ENCODE peak calls at places on chromosomes 13 and 19, in five cellular contexts. One of them, this sample, is unnamed.
A peak's percentile ranks its signal among the peaks of the same experiment; 100 is the strongest.

GRCh38 chr19:55696301-55697068 is 21.5 kb downstream of the EPN1 start:
- DNase-seq in ovary: peak; percentile 14
- DNase-seq in HCT116: no peak
- DNase-seq in tibial nerve: no peak
- DNase-seq in HepG2: no peak
- DNase-seq in this sample: no peak

GRCh38 chr13:24307211-24308067 is 1.9 kb upstream of the C1QTNF9 start:
- DNase-seq in ovary: no peak
- DNase-seq in HCT116: no peak
- DNase-seq in tibial nerve: no peak
- DNase-seq in HepG2: peak; percentile 17
- DNase-seq in this sample: no peak

GRCh38 chr19:2327773-2328400 is 499 bp downstream of the LSM7 start:
- DNase-seq in ovary: no peak
- DNase-seq in HCT116: peak; percentile 61
- DNase-seq in tibial nerve: no peak
- DNase-seq in HepG2: peak; percentile 32
- DNase-seq in this sample: no peak

GRCh38 chr13:112833551-112834257 is 135.3 kb upstream of the MCF2L start:
- DNase-seq in ovary: no peak
- DNase-seq in HCT116: no peak
- DNase-seq in tibial nerve: no peak
- DNase-seq in HepG2: no peak
- DNase-seq in this sample: no peak

GRCh38 chr19:5935473-5936307 is 21.6 kb downstream of the CAPS start:
- DNase-seq in ovary: no peak
- DNase-seq in HCT116: no peak
- DNase-seq in tibial nerve: no peak
- DNase-seq in HepG2: no peak
- DNase-seq in this sample: no peak

GRCh38 chr13:42275098-42275471 is 3.1 kb downstream of the AKAP11 start:
- DNase-seq in ovary: no peak
- DNase-seq in HCT116: no peak
- DNase-seq in tibial nerve: no peak
- DNase-seq in HepG2: no peak
- DNase-seq in this sample: no peak

GRCh38 chr19:17240062-17240854 is 5.5 kb downstream of the NR2F6 start:
- DNase-seq in ovary: no peak
- DNase-seq in HCT116: no peak
- DNase-seq in tibial nerve: no peak
- DNase-seq in HepG2: peak; percentile 60
- DNase-seq in this sample: no peak

GRCh38 chr19:27714857-27715256 is 1498.1 kb downstream of the UQCRFS1 start:
- DNase-seq in ovary: no peak
- DNase-seq in HCT116: no peak
- DNase-seq in tibial nerve: no peak
- DNase-seq in HepG2: no peak
- DNase-seq in this sample: no peak

GRCh38 chr13:21344662-21345176 is 114.4 kb downstream of the ZDHHC20 start:
- DNase-seq in ovary: no peak
- DNase-seq in HCT116: no peak
- DNase-seq in tibial nerve: no peak
- DNase-seq in HepG2: no peak
- DNase-seq in this sample: no peak

GRCh38 chr19:29365836-29366417 is 153.0 kb upstream of the UQCRFS1 start:
- DNase-seq in ovary: no peak
- DNase-seq in HCT116: no peak
- DNase-seq in tibial nerve: no peak
- DNase-seq in HepG2: no peak
- DNase-seq in this sample: no peak

GRCh38 chr19:45175663-45176345 is 2.2 kb downstream of the TRAPPC6A start:
- DNase-seq in ovary: no peak
- DNase-seq in HCT116: no peak
- DNase-seq in tibial nerve: no peak
- DNase-seq in HepG2: no peak
- DNase-seq in this sample: no peak

GRCh38 chr13:60463787-60464186 is 66.8 kb downstream of the TDRD3 start:
- DNase-seq in ovary: no peak
- DNase-seq in HCT116: no peak
- DNase-seq in tibial nerve: no peak
- DNase-seq in HepG2: no peak
- DNase-seq in this sample: no peak

GRCh38 chr19:46124638-46125115 is at the start of gene IGFL3:
- DNase-seq in ovary: no peak
- DNase-seq in HCT116: no peak
- DNase-seq in tibial nerve: no peak
- DNase-seq in HepG2: no peak
- DNase-seq in this sample: no peak

GRCh38 chr13:32247887-32248286 is 67.3 kb downstream of the ZAR1L start:
- DNase-seq in ovary: no peak
- DNase-seq in HCT116: no peak
- DNase-seq in tibial nerve: no peak
- DNase-seq in HepG2: no peak
- DNase-seq in this sample: no peak

GRCh38 chr19:35963514-35963913 is 27.3 kb downstream of the LRFN3 start:
- DNase-seq in ovary: no peak
- DNase-seq in HCT116: no peak
- DNase-seq in tibial nerve: no peak
- DNase-seq in HepG2: peak; percentile 34
- DNase-seq in this sample: no peak

GRCh38 chr19:49997709-49998108 is 27.5 kb downstream of the VRK3 start:
- DNase-seq in ovary: no peak
- DNase-seq in HCT116: peak; percentile 49
- DNase-seq in tibial nerve: no peak
- DNase-seq in HepG2: peak; percentile 56
- DNase-seq in this sample: no peak

GRCh38 chr13:99605417-99606321 is 104.4 kb downstream of the TM9SF2 start:
- DNase-seq in ovary: peak; percentile 32
- DNase-seq in HCT116: peak; percentile 16
- DNase-seq in tibial nerve: no peak
- DNase-seq in HepG2: peak; percentile 78
- DNase-seq in this sample: no peak
- TF ChIP-seq POLR2A in ovary: no peak
- TF ChIP-seq POLR2A in HCT116: no peak
- TF ChIP-seq POLR2A in tibial nerve: no peak
- TF ChIP-seq POLR2A in HepG2: no peak
- TF ChIP-seq POLR2A in this sample: no peak

GRCh38 chr19:13765395-13766094 is 1.2 kb downstream of the MRI1 start:
- DNase-seq in ovary: no peak
- DNase-seq in HCT116: no peak
- DNase-seq in tibial nerve: no peak
- DNase-seq in HepG2: peak; percentile 47
- DNase-seq in this sample: no peak
- H3K36me3 ChIP-seq in ovary: no peaks in the 10 kb centered on the region
- H3K36me3 ChIP-seq in HCT116: no peaks in the 10 kb centered on the region
- H3K36me3 ChIP-seq in tibial nerve: peaks cover 5% of the 10 kb centered on the region
- H3K36me3 ChIP-seq in HepG2: peaks cover 9% of the 10 kb centered on the region
- H3K36me3 ChIP-seq in this sample: peaks cover 27% of the 10 kb centered on the region

DNA sequence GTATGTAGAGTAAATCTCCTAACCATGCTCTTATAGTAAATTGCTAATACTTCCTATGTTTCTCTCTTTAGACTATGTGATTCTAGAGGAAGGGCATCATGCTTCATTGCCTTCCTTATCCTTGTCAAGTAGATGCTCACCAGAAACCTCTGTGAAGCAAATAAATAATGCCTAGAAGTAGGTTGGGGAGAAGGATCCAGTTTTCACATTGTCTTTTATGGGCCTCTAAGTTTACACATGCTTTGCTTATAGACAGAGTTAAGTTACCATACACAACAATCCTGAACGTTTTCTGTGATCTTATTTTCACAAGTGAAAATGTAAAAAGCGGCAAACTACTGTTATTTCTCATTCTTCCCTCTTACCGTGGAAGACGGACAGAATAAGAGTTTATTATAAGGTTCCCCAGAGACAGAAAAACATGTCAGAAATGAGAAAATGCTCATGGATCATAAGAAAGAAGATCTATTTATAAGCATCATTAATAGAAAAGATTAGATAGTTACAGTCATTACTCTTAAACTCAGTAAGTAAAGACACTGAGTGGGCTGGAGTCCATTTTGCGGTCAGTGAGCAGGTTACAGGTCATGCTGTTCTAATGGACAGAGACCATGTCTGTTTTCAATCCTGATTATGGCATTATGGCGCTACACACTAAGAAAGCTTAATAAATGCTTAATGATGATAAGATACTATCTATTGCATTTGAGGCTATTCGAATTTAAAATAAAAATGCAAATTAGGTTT is 723.9 kb downstream of the PCDH9 start:
- DNase-seq in ovary: no peak
- DNase-seq in HCT116: no peak
- DNase-seq in tibial nerve: no peak
- DNase-seq in HepG2: no peak
- DNase-seq in this sample: no peak
- H3K4me1 ChIP-seq in ovary: no peaks in the 10 kb centered on the region
- H3K4me1 ChIP-seq in HCT116: no peaks in the 10 kb centered on the region
- H3K4me1 ChIP-seq in tibial nerve: no peaks in the 10 kb centered on the region
- H3K4me1 ChIP-seq in HepG2: no peaks in the 10 kb centered on the region
- H3K4me1 ChIP-seq in this sample: no peaks in the 10 kb centered on the region

GRCh38 chr13:45340422-45341033 is 455 bp downstream of the TPT1 start:
- DNase-seq in ovary: peak; percentile 96
- DNase-seq in HCT116: peak; percentile 58
- DNase-seq in tibial nerve: peak; percentile 78
- DNase-seq in HepG2: peak; percentile 77
- DNase-seq in this sample: peak; percentile 36
- TF ChIP-seq POLR2A in ovary: peak; percentile 9
- TF ChIP-seq POLR2A in HCT116: no peak
- TF ChIP-seq POLR2A in tibial nerve: no peak
- TF ChIP-seq POLR2A in HepG2: no peak
- TF ChIP-seq POLR2A in this sample: no peak

GRCh38 chr13:30673669-30674521 is 56.2 kb downstream of the USPL1 start:
- DNase-seq in ovary: peak; percentile 83
- DNase-seq in HCT116: peak; percentile 59
- DNase-seq in tibial nerve: peak; percentile 87
- DNase-seq in HepG2: peak; percentile 76
- DNase-seq in this sample: peak; percentile 42
- H3K36me3 ChIP-seq in ovary: no peaks in the 10 kb centered on the region
- H3K36me3 ChIP-seq in HCT116: no peaks in the 10 kb centered on the region
- H3K36me3 ChIP-seq in tibial nerve: no peaks in the 10 kb centered on the region
- H3K36me3 ChIP-seq in HepG2: no peaks in the 10 kb centered on the region
- H3K36me3 ChIP-seq in this sample: no peaks in the 10 kb centered on the region

GRCh38 chr13:99257291-99257690 is 888 bp downstream of the GPR18 start:
- DNase-seq in ovary: no peak
- DNase-seq in HCT116: no peak
- DNase-seq in tibial nerve: no peak
- DNase-seq in HepG2: no peak
- DNase-seq in this sample: no peak
- H3K4me1 ChIP-seq in ovary: no peaks in the 10 kb centered on the region
- H3K4me1 ChIP-seq in HCT116: no peaks in the 10 kb centered on the region
- H3K4me1 ChIP-seq in tibial nerve: no peaks in the 10 kb centered on the region
- H3K4me1 ChIP-seq in HepG2: peaks cover 28% of the 10 kb centered on the region
- H3K4me1 ChIP-seq in this sample: no peaks in the 10 kb centered on the region

GRCh38 chr19:10332965-10333757 is at the start of gene RAVER1:
- DNase-seq in ovary: peak; percentile 98
- DNase-seq in HCT116: peak; percentile 92
- DNase-seq in tibial nerve: peak; percentile 95
- DNase-seq in HepG2: peak; percentile 91
- DNase-seq in this sample: peak; percentile 77
- TF ChIP-seq POLR2A in ovary: peak; percentile 81
- TF ChIP-seq POLR2A in HCT116: peak; percentile 82
- TF ChIP-seq POLR2A in tibial nerve: peak; percentile 77
- TF ChIP-seq POLR2A in HepG2: peak; percentile 75
- TF ChIP-seq POLR2A in this sample: no peak

DNA sequence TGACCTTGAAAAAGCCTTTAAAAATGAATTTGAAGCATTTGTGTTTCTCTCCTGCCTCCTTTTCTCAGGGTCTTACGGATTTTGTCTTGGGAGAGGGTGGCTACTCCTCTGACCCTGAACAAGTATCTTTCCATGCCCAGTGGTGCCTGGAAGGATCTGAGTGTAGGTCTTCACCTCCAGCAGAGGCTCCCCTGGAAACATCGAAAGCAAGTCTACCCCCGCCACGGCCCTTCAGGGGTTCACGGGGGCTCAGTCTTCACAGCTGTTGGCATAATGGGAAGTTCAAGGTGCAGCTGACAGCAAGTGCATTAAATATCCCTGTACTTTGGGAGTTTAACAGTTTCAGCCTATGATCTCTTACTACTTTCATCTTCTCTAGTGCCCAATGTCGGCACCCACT is 42.7 kb upstream of the SLC15A1 start:
- DNase-seq in ovary: no peak
- DNase-seq in HCT116: no peak
- DNase-seq in tibial nerve: no peak
- DNase-seq in HepG2: no peak
- DNase-seq in this sample: no peak
- H3K36me3 ChIP-seq in ovary: no peaks in the 10 kb centered on the region
- H3K36me3 ChIP-seq in HCT116: no peaks in the 10 kb centered on the region
- H3K36me3 ChIP-seq in tibial nerve: no peaks in the 10 kb centered on the region
- H3K36me3 ChIP-seq in HepG2: no peaks in the 10 kb centered on the region
- H3K36me3 ChIP-seq in this sample: peaks cover 8% of the 10 kb centered on the region

GRCh38 chr19:33202546-33203507 is 8.7 kb downstream of the LRP3 start:
- DNase-seq in ovary: no peak
- DNase-seq in HCT116: no peak
- DNase-seq in tibial nerve: no peak
- DNase-seq in HepG2: no peak
- DNase-seq in this sample: no peak

GRCh38 chr19:33201473-33201872 is 7.3 kb downstream of the LRP3 start:
- DNase-seq in ovary: no peak
- DNase-seq in HCT116: no peak
- DNase-seq in tibial nerve: no peak
- DNase-seq in HepG2: no peak
- DNase-seq in this sample: no peak

GRCh38 chr19:33203529-33203928 is 9.4 kb downstream of the LRP3 start:
- DNase-seq in ovary: no peak
- DNase-seq in HCT116: no peak
- DNase-seq in tibial nerve: no peak
- DNase-seq in HepG2: no peak
- DNase-seq in this sample: no peak

GRCh38 chr19:33204136-33204973 is 10.2 kb downstream of the LRP3 start:
- DNase-seq in ovary: no peak
- DNase-seq in HCT116: no peak
- DNase-seq in tibial nerve: no peak
- DNase-seq in HepG2: no peak
- DNase-seq in this sample: no peak

GRCh38 chr19:33201886-33202545 is 7.9 kb downstream of the LRP3 start:
- DNase-seq in ovary: no peak
- DNase-seq in HCT116: no peak
- DNase-seq in tibial nerve: no peak
- DNase-seq in HepG2: no peak
- DNase-seq in this sample: no peak
- H3K4me1 ChIP-seq in ovary: no peaks in the 10 kb centered on the region
- H3K4me1 ChIP-seq in HCT116: no peaks in the 10 kb centered on the region
- H3K4me1 ChIP-seq in tibial nerve: no peaks in the 10 kb centered on the region
- H3K4me1 ChIP-seq in HepG2: peaks cover 28% of the 10 kb centered on the region
- H3K4me1 ChIP-seq in this sample: no peaks in the 10 kb centered on the region

GRCh38 chr13:114288157-114288591 is 6.8 kb downstream of the UPF3A start:
- DNase-seq in ovary: no peak
- DNase-seq in HCT116: no peak
- DNase-seq in tibial nerve: no peak
- DNase-seq in HepG2: no peak
- DNase-seq in this sample: no peak
- TF ChIP-seq POLR2A in ovary: no peak
- TF ChIP-seq POLR2A in HCT116: no peak
- TF ChIP-seq POLR2A in tibial nerve: no peak
- TF ChIP-seq POLR2A in HepG2: peak; percentile 11
- TF ChIP-seq POLR2A in this sample: no peak

This sample was measured in esophagus squamous epithelium.